ENCODE peak calls at places on chromosome 19, in six cellular contexts. T is NCI-H774; V is neural progenitor cell; U is activated CD4-positive, CD25-positive, alpha-beta regulatory T cell; N is activated CD4-positive, alpha-beta T cell treated with anti-CD3 and anti-CD28 coated beads, Interleukin-2, amount 50 U/mL, for 24 hours; Z is small intestine. O is an unnamed sample.

GRCh38 chr19:54325194-54325621 is 12.2 kb upstream of the LILRA5 start:
- DNase-seq in V (peak), U (peak), T (no peak), N (no peak), Z (peak), O (peak)

GRCh38 chr19:35501684-35502083 is 11.4 kb upstream of the KRTDAP start:
- DNase-seq in Z (no peak), V (no peak), T (no peak), U (no peak), N (no peak), O (no peak)

GRCh38 chr19:32309711-32310390 is 35.6 kb upstream of the ZNF507 start:
- DNase-seq in U (no peak), T (no peak), N (no peak), V (no peak), Z (no peak), O (no peak)

GRCh38 chr19:32675720-32676185 is at the start of gene RGS9BP:
- DNase-seq in T (peak), N (no peak), Z (peak), U (peak), V (peak), O (peak)

GRCh38 chr19:52638601-52639000 is 446 bp upstream of the ZNF83 start:
- DNase-seq in N (no peak), Z (no peak), V (no peak), T (peak), U (no peak), O (no peak)

GRCh38 chr19:38385804-38386257 is 2.0 kb downstream of the GGN start:
- DNase-seq in V (peak), U (no peak), Z (no peak), T (no peak), N (no peak), O (no peak)

GRCh38 chr19:17616961-17617806 is 61.7 kb downstream of the COLGALT1 start:
- DNase-seq in Z (no peak), T (no peak), U (no peak), V (peak), N (no peak), O (no peak)

GRCh38 chr19:39916236-39916635 is 18.2 kb downstream of the FCGBP start:
- DNase-seq in V (no peak), Z (no peak), T (no peak), N (no peak), U (no peak), O (no peak)

GRCh38 chr19:6221878-6222746 is 57.7 kb downstream of the MLLT1 start:
- DNase-seq in U (no peak), N (no peak), Z (no peak), V (no peak), T (no peak), O (no peak)

GRCh38 chr19:55494172-55494761 is 6.0 kb downstream of the SSC5D start:
- DNase-seq in V (no peak), Z (no peak), N (no peak), U (no peak), T (no peak), O (no peak)

GRCh38 chr19:3161453-3161852 is 17.1 kb upstream of the S1PR4 start:
- DNase-seq in V (no peak), U (no peak), Z (no peak), T (no peak), N (no peak), O (no peak)

GRCh38 chr19:5403968-5404640 is 51.1 kb upstream of the ZNRF4 start:
- DNase-seq in V (peak), Z (peak), N (peak), T (no peak), U (no peak), O (peak)

GRCh38 chr19:18436651-18437478 is 1.1 kb downstream of the ISYNA1 start:
- DNase-seq in T (peak), N (no peak), U (peak), Z (peak), V (peak), O (peak)

GRCh38 chr19:7744871-7745270 is 2.5 kb downstream of the CD209 start:
- DNase-seq in U (no peak), N (no peak), T (no peak), V (no peak), Z (no peak), O (no peak)

GRCh38 chr19:18046066-18046718 is 38.2 kb downstream of the ARRDC2 start:
- DNase-seq in Z (peak), T (no peak), U (no peak), N (no peak), V (no peak), O (no peak)

GRCh38 chr19:19447536-19448237 is 42.2 kb downstream of the GATAD2A start:
- DNase-seq in Z (no peak), N (no peak), V (no peak), U (no peak), T (no peak), O (peak)

GRCh38 chr19:56097306-56097705 is 23.8 kb downstream of the ZNF787 start:
- DNase-seq in Z (no peak), U (no peak), T (no peak), V (no peak), N (no peak), O (no peak)

GRCh38 chr19:51653162-51653561 is 6.5 kb upstream of the SIGLEC14 start:
- DNase-seq in N (no peak), U (no peak), Z (no peak), T (no peak), V (no peak), O (no peak)